ENCODE peak calls at places on chromosomes 1 and 21, in eight cellular contexts. One of them, this sample, is unnamed.

GRCh38 chr21:17667256-17667655 is 54.6 kb upstream of the BTG3 start:
- DNase-seq in fibroblast of lung: no peak
- DNase-seq in caudate nucleus: no peak
- DNase-seq in PC-9: no peak
- DNase-seq in OCI-LY7: no peak
- DNase-seq in GM12878: no peak
- DNase-seq in neuronal stem cell: no peak
- DNase-seq in AG04450: no peak
- DNase-seq in this sample: no peak

GRCh38 chr21:39282911-39283310 is 30.5 kb downstream of the BRWD1 start:
- DNase-seq in neuronal stem cell: no peak
- DNase-seq in caudate nucleus: no peak
- DNase-seq in OCI-LY7: no peak
- DNase-seq in AG04450: no peak
- DNase-seq in GM12878: no peak
- DNase-seq in fibroblast of lung: no peak
- DNase-seq in PC-9: no peak
- DNase-seq in this sample: no peak

GRCh38 chr1:183075861-183076260 is 52.6 kb downstream of the LAMC1 start:
- DNase-seq in GM12878: no peak
- DNase-seq in AG04450: no peak
- DNase-seq in PC-9: no peak
- DNase-seq in OCI-LY7: no peak
- DNase-seq in neuronal stem cell: no peak
- DNase-seq in caudate nucleus: no peak
- DNase-seq in fibroblast of lung: peak; percentile 54
- DNase-seq in this sample: no peak

GRCh38 chr1:25821112-25821476 is 1.3 kb downstream of the MTFR1L start:
- DNase-seq in caudate nucleus: no peak
- DNase-seq in AG04450: no peak
- DNase-seq in GM12878: no peak
- DNase-seq in fibroblast of lung: no peak
- DNase-seq in OCI-LY7: peak; percentile 43
- DNase-seq in neuronal stem cell: no peak
- DNase-seq in PC-9: no peak
- DNase-seq in this sample: no peak

GRCh38 chr1:231611111-231611510 is 15.5 kb upstream of the DISC1 start:
- DNase-seq in fibroblast of lung: no peak
- DNase-seq in neuronal stem cell: no peak
- DNase-seq in OCI-LY7: no peak
- DNase-seq in caudate nucleus: no peak
- DNase-seq in GM12878: no peak
- DNase-seq in PC-9: no peak
- DNase-seq in AG04450: no peak
- DNase-seq in this sample: no peak

GRCh38 chr1:150151291-150152181 is 1.8 kb downstream of the PLEKHO1 start:
- DNase-seq in fibroblast of lung: no peak
- DNase-seq in PC-9: no peak
- DNase-seq in AG04450: no peak
- DNase-seq in GM12878: no peak
- DNase-seq in OCI-LY7: peak; percentile 74
- DNase-seq in neuronal stem cell: no peak
- DNase-seq in caudate nucleus: no peak
- DNase-seq in this sample: peak; percentile 65

GRCh38 chr1:100250264-100250663 is 630 bp upstream of the DBT start:
- DNase-seq in OCI-LY7: peak; percentile 4
- DNase-seq in fibroblast of lung: no peak
- DNase-seq in caudate nucleus: no peak
- DNase-seq in neuronal stem cell: no peak
- DNase-seq in PC-9: no peak
- DNase-seq in AG04450: no peak
- DNase-seq in GM12878: no peak
- DNase-seq in this sample: no peak

GRCh38 chr1:201737350-201738060 is 91.5 kb upstream of the IPO9 start:
- DNase-seq in OCI-LY7: no peak
- DNase-seq in caudate nucleus: peak; percentile 57
- DNase-seq in GM12878: no peak
- DNase-seq in neuronal stem cell: no peak
- DNase-seq in fibroblast of lung: peak; percentile 84
- DNase-seq in AG04450: no peak
- DNase-seq in PC-9: no peak
- DNase-seq in this sample: no peak

GRCh38 chr1:10782491-10783244 is 13.8 kb downstream of the CASZ1 start:
- DNase-seq in AG04450: no peak
- DNase-seq in GM12878: no peak
- DNase-seq in OCI-LY7: no peak
- DNase-seq in fibroblast of lung: no peak
- DNase-seq in neuronal stem cell: no peak
- DNase-seq in PC-9: no peak
- DNase-seq in caudate nucleus: no peak
- DNase-seq in this sample: no peak

GRCh38 chr21:38527737-38528136 is 29.5 kb upstream of the ERG start:
- DNase-seq in neuronal stem cell: no peak
- DNase-seq in fibroblast of lung: no peak
- DNase-seq in OCI-LY7: no peak
- DNase-seq in caudate nucleus: no peak
- DNase-seq in GM12878: no peak
- DNase-seq in PC-9: no peak
- DNase-seq in AG04450: no peak
- DNase-seq in this sample: no peak

GRCh38 chr1:5978452-5978851 is 13.8 kb downstream of the NPHP4 start:
- DNase-seq in GM12878: no peak
- DNase-seq in OCI-LY7: no peak
- DNase-seq in PC-9: no peak
- DNase-seq in fibroblast of lung: no peak
- DNase-seq in AG04450: no peak
- DNase-seq in neuronal stem cell: no peak
- DNase-seq in caudate nucleus: no peak
- DNase-seq in this sample: no peak

GRCh38 chr1:152783095-152783494 is 3.0 kb upstream of the LCE1E start:
- DNase-seq in caudate nucleus: no peak
- DNase-seq in GM12878: no peak
- DNase-seq in neuronal stem cell: no peak
- DNase-seq in fibroblast of lung: no peak
- DNase-seq in PC-9: no peak
- DNase-seq in OCI-LY7: no peak
- DNase-seq in AG04450: no peak
- DNase-seq in this sample: no peak

GRCh38 chr1:152786077-152786476 is at the start of gene LCE1E:
- DNase-seq in GM12878: no peak
- DNase-seq in AG04450: no peak
- DNase-seq in caudate nucleus: no peak
- DNase-seq in OCI-LY7: no peak
- DNase-seq in fibroblast of lung: no peak
- DNase-seq in PC-9: no peak
- DNase-seq in neuronal stem cell: no peak
- DNase-seq in this sample: no peak
- H3K27ac ChIP-seq in GM12878: no peak within 1 kb of the TSS
- H3K27ac ChIP-seq in AG04450: no peak within 1 kb of the TSS
- H3K27ac ChIP-seq in caudate nucleus: no peak within 1 kb of the TSS
- H3K27ac ChIP-seq in OCI-LY7: no peak within 1 kb of the TSS
- H3K27ac ChIP-seq in fibroblast of lung: no peak within 1 kb of the TSS
- H3K27ac ChIP-seq in PC-9: no peak within 1 kb of the TSS
- H3K27ac ChIP-seq in neuronal stem cell: no peak within 1 kb of the TSS
- H3K27ac ChIP-seq in this sample: no peak within 1 kb of the TSS

DNA sequence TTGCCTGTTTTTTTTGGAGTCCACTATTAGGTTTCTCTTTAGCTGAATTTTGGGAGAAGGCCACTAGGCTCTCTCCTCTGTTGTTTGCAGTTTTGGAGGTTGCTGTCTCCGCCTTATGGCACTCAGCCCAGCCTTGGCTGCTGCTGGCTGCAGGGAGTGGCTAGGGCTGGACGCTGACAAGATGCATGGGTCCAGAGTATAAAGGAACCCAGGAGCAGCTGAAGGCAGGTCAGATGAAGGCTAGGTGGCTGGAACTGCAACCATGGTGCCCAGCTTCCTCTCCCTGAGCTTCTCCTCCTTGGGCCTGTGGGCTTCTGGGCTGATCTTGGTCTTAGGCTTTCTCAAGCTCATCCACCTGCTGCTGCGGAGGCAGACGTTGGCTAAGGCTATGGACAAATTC is at the start of gene CYP4B1:
- DNase-seq in caudate nucleus: no peak
- DNase-seq in PC-9: peak; percentile 24
- DNase-seq in AG04450: no peak
- DNase-seq in GM12878: no peak
- DNase-seq in fibroblast of lung: no peak
- DNase-seq in OCI-LY7: no peak
- DNase-seq in neuronal stem cell: no peak
- DNase-seq in this sample: no peak
- H3K27ac ChIP-seq in caudate nucleus: no peak within 1 kb of the TSS
- H3K27ac ChIP-seq in PC-9: no peak within 1 kb of the TSS
- H3K27ac ChIP-seq in AG04450: no peak within 1 kb of the TSS
- H3K27ac ChIP-seq in GM12878: no peak within 1 kb of the TSS
- H3K27ac ChIP-seq in fibroblast of lung: no peak within 1 kb of the TSS
- H3K27ac ChIP-seq in OCI-LY7: no peak within 1 kb of the TSS
- H3K27ac ChIP-seq in neuronal stem cell: no peak within 1 kb of the TSS
- H3K27ac ChIP-seq in this sample: no peak within 1 kb of the TSS

DNA sequence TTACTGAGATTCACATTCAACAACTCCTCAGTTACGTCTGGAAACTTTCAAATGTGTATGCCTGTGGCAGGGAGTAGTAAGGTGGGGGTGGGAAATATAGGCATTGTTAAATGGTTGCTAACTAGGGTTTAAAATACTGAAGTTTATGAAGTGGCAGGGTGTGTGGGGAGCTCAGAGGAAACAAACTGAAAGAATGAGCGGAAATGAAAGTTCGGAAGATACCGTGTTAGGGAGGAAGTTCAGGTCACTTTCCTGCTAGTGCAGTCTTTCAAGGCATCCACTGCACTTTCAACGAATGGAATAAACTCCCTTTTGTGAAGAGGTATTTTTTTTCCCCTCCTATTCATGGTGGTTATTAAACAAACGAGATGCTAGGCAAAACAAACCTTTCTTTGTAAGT is 19.7 kb downstream of the SYNJ1 start:
- DNase-seq in fibroblast of lung: no peak
- DNase-seq in PC-9: no peak
- DNase-seq in AG04450: no peak
- DNase-seq in caudate nucleus: no peak
- DNase-seq in GM12878: no peak
- DNase-seq in neuronal stem cell: no peak
- DNase-seq in OCI-LY7: no peak
- DNase-seq in this sample: no peak
- H3K27ac ChIP-seq in fibroblast of lung: no peak overlapping the region
- H3K27ac ChIP-seq in PC-9: no peak overlapping the region
- H3K27ac ChIP-seq in AG04450: no peak overlapping the region
- H3K27ac ChIP-seq in caudate nucleus: no peak overlapping the region
- H3K27ac ChIP-seq in GM12878: no peak overlapping the region
- H3K27ac ChIP-seq in neuronal stem cell: no peak overlapping the region
- H3K27ac ChIP-seq in OCI-LY7: no peak overlapping the region
- H3K27ac ChIP-seq in this sample: no peak overlapping the region

GRCh38 chr1:58946390-58946789 is 162.5 kb upstream of the JUN start:
- DNase-seq in GM12878: no peak
- DNase-seq in fibroblast of lung: no peak
- DNase-seq in PC-9: no peak
- DNase-seq in AG04450: no peak
- DNase-seq in OCI-LY7: no peak
- DNase-seq in neuronal stem cell: no peak
- DNase-seq in caudate nucleus: no peak
- DNase-seq in this sample: no peak

GRCh38 chr1:58943776-58944175 is 159.9 kb upstream of the JUN start:
- DNase-seq in neuronal stem cell: no peak
- DNase-seq in PC-9: no peak
- DNase-seq in GM12878: no peak
- DNase-seq in fibroblast of lung: no peak
- DNase-seq in caudate nucleus: no peak
- DNase-seq in AG04450: no peak
- DNase-seq in OCI-LY7: no peak
- DNase-seq in this sample: no peak

GRCh38 chr1:58942759-58943191 is 158.9 kb upstream of the JUN start:
- DNase-seq in PC-9: no peak
- DNase-seq in GM12878: no peak
- DNase-seq in fibroblast of lung: no peak
- DNase-seq in neuronal stem cell: no peak
- DNase-seq in AG04450: no peak
- DNase-seq in OCI-LY7: no peak
- DNase-seq in caudate nucleus: no peak
- DNase-seq in this sample: no peak

GRCh38 chr1:58941471-58942289 is 157.8 kb upstream of the JUN start:
- DNase-seq in GM12878: no peak
- DNase-seq in OCI-LY7: peak; percentile 5
- DNase-seq in neuronal stem cell: no peak
- DNase-seq in caudate nucleus: no peak
- DNase-seq in fibroblast of lung: no peak
- DNase-seq in PC-9: no peak
- DNase-seq in AG04450: no peak
- DNase-seq in this sample: no peak

DNA sequence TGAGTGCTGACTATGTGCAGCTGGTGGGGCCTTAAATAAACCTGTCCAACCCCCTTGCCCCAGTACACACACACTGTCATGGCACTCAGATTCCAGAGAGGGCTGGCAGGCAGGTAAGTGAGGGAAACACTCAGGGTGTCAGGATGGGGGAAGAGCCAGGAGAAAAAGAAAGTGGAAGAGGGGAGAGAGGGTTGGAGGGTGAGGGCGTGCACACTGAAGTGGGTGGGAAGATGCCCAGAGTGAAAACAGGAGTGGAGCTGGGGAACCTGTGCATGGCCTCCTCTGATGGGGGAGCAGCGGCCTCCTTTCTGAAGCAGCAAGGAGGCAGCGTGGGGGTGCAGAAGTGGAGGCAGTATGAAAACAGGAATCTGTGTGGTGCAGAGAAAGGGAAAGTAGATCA is 160.6 kb upstream of the JUN start:
- DNase-seq in GM12878: no peak
- DNase-seq in fibroblast of lung: no peak
- DNase-seq in OCI-LY7: no peak
- DNase-seq in PC-9: no peak
- DNase-seq in AG04450: no peak
- DNase-seq in neuronal stem cell: no peak
- DNase-seq in caudate nucleus: no peak
- DNase-seq in this sample: no peak
- H3K27ac ChIP-seq in GM12878: no peak overlapping the region
- H3K27ac ChIP-seq in fibroblast of lung: no peak overlapping the region
- H3K27ac ChIP-seq in OCI-LY7: no peak overlapping the region
- H3K27ac ChIP-seq in PC-9: no peak overlapping the region
- H3K27ac ChIP-seq in AG04450: no peak overlapping the region
- H3K27ac ChIP-seq in neuronal stem cell: no peak overlapping the region
- H3K27ac ChIP-seq in caudate nucleus: no peak overlapping the region
- H3K27ac ChIP-seq in this sample: no peak overlapping the region

DNA sequence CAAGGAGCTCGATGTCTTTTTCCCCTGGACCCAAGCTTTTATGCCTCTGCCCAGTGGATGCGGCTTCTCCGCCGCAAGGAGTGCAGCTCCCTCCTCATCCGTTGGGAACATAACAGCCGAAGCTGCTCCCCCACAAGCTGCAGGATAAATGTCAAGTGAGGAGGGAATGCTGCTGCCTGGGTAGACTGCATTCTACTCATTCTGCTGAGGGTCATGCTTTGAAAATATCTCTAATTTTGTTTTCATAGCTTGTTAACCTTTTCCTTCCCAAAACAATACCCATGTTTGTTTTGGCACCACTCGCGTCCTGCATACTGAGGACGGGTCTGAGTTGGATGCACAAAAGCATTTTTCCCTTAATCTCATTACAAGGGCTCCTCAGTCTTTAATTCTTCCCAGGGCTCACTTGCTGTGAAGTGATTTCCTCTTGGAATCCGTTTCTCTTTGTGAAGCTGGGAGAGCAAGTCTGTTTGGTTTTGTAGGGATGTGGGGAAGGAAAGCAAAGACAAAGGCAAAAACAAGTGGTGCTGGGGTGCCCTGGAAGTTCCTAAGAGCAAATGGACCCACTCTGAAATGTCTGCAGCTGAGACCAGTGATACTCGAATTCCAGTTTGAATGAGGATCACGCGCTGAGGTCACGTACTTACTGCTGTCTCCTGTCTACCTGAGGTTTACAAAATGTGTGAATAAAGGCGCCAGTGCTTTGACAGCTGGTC is 134.0 kb upstream of the IRF2BP2 start:
- DNase-seq in AG04450: no peak
- DNase-seq in caudate nucleus: no peak
- DNase-seq in PC-9: peak; percentile 15
- DNase-seq in neuronal stem cell: peak; percentile 86
- DNase-seq in GM12878: no peak
- DNase-seq in fibroblast of lung: peak; percentile 26
- DNase-seq in OCI-LY7: no peak
- DNase-seq in this sample: no peak
- H3K27ac ChIP-seq in AG04450: peak overlapping the region; percentile 11
- H3K27ac ChIP-seq in caudate nucleus: peak overlapping the region; percentile 61
- H3K27ac ChIP-seq in PC-9: no peak overlapping the region
- H3K27ac ChIP-seq in neuronal stem cell: peak overlapping the region; percentile 24
- H3K27ac ChIP-seq in GM12878: no peak overlapping the region
- H3K27ac ChIP-seq in fibroblast of lung: no peak overlapping the region
- H3K27ac ChIP-seq in OCI-LY7: no peak overlapping the region
- H3K27ac ChIP-seq in this sample: no peak overlapping the region

This sample was measured in CD8-positive, alpha-beta T cell.